ENCODE peak calls at places on chromosomes 12 and 14, in five cellular contexts. E is OCI-LY7, A is AG04450, U is cardiac fibroblast, X is NB4. Z is an unnamed sample.

GRCh38 chr12:49622501-49623141 is 740 bp upstream of the PRPF40B start:
- DNase-seq in E (peak; percentile 79), A (no peak), U (peak; percentile 22), X (peak; percentile 70), Z (no peak)

GRCh38 chr14:78135450-78135891 is 34.7 kb upstream of the NRXN3 start:
- DNase-seq in E (no peak), A (no peak), U (no peak), X (peak; percentile 65), Z (peak; percentile 40)

GRCh38 chr12:61011767-61012423 is 1248.3 kb upstream of the USP15 start:
- DNase-seq in E (no peak), A (no peak), U (no peak), X (no peak), Z (no peak)

GRCh38 chr12:25866586-25867378 is 91.7 kb upstream of the RASSF8 start:
- DNase-seq in E (no peak), A (no peak), U (no peak), X (peak; percentile 42), Z (no peak)

GRCh38 chr12:107223816-107224215 is 130.5 kb upstream of the CRY1 start:
- DNase-seq in E (no peak), A (no peak), U (no peak), X (no peak), Z (no peak)

GRCh38 chr12:31117203-31118011 is 43.7 kb downstream of the DDX11 start:
- DNase-seq in E (peak; percentile 72), A (no peak), U (peak; percentile 24), X (peak; percentile 51), Z (peak; percentile 9)

GRCh38 chr12:70584332-70584731 is 52.9 kb downstream of the PTPRB start:
- DNase-seq in E (no peak), A (no peak), U (no peak), X (no peak), Z (no peak)

GRCh38 chr12:2891240-2892053 is 756 bp downstream of the TULP3 start:
- DNase-seq in E (peak; percentile 17), A (no peak), U (peak; percentile 68), X (peak; percentile 52), Z (peak; percentile 62)

GRCh38 chr14:80304125-80304766 is 92.9 kb upstream of the DIO2 start:
- DNase-seq in E (no peak), A (no peak), U (peak; percentile 81), X (no peak), Z (no peak)

GRCh38 chr12:105986779-105987686 is 151.7 kb downstream of the NUAK1 start:
- DNase-seq in E (no peak), A (peak; percentile 58), U (peak; percentile 88), X (no peak), Z (peak; percentile 64)

GRCh38 chr12:22626429-22626828 is 1.5 kb downstream of the ETNK1 start:
- DNase-seq in E (peak; percentile 55), A (no peak), U (peak; percentile 58), X (peak; percentile 40), Z (peak; percentile 34)

GRCh38 chr14:99546230-99546879 is 57.7 kb downstream of the CCDC85C start:
- DNase-seq in E (no peak), A (no peak), U (no peak), X (no peak), Z (no peak)

GRCh38 chr14:22793976-22794375 is 21.3 kb downstream of the SLC7A7 start:
- DNase-seq in E (no peak), A (no peak), U (no peak), X (no peak), Z (no peak)

GRCh38 chr14:51328942-51329350 is 88.9 kb downstream of the TMX1 start:
- DNase-seq in E (no peak), A (no peak), U (peak; percentile 72), X (no peak), Z (no peak)

GRCh38 chr12:102702447-102703114 is 214.5 kb downstream of the PAH start:
- DNase-seq in E (peak; percentile 50), A (peak; percentile 27), U (peak; percentile 48), X (peak; percentile 71), Z (peak; percentile 55)

GRCh38 chr12:45315462-45315861 is 99.6 kb downstream of the ANO6 start:
- DNase-seq in E (no peak), A (no peak), U (peak; percentile 60), X (no peak), Z (no peak)

GRCh38 chr12:80443974-80444666 is at the start of gene PTPRQ:
- DNase-seq in E (no peak), A (no peak), U (peak; percentile 49), X (no peak), Z (no peak)

GRCh38 chr14:91258876-91259275 is 14.4 kb upstream of the GPR68 start:
- DNase-seq in E (no peak), A (no peak), U (no peak), X (no peak), Z (no peak)

GRCh38 chr14:89284368-89285058 is 132.5 kb downstream of the FOXN3 start:
- DNase-seq in E (no peak), A (no peak), U (no peak), X (no peak), Z (peak; percentile 82)

GRCh38 chr12:76346798-76347420 is 1.3 kb downstream of the BBS10 start:
- DNase-seq in E (peak; percentile 63), A (no peak), U (peak; percentile 81), X (peak; percentile 69), Z (peak; percentile 73)

GRCh38 chr12:131829351-131829794 is 1.2 kb downstream of the MMP17 start:
- DNase-seq in E (no peak), A (no peak), U (peak; percentile 20), X (peak; percentile 82), Z (no peak)
- H3K4me3 ChIP-seq in E (no peak overlapping the region), A (peak overlapping the region; percentile 76), U (peak overlapping the region; percentile 69), X (peak overlapping the region; percentile 71), Z (peak overlapping the region; percentile 39)

DNA sequence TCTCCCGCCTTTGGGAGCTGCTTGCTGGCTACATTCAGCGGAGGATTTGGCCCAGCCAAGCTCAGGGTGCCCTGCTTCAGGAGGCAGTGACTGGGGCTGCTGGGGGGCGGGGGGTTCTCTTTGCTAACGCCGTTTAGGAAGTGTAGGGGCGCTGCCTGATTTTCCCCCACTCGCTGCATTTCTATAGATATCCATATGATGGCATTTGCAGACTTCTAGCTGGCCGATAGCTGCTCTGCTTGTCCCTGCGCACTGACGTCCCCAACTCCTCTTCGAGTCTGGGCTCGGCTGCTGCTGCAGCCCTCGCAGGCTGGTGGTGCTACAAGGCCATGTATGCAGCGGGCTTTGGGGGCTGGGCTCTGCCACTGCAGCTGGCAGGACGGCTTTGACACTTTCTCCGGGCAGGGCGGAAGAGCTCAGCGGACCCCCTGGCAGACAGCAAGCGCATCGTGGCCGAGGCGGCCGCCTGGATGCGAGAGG is 3.1 kb downstream of the LRFN5 start:
- DNase-seq in E (no peak), A (no peak), U (peak; percentile 7), X (no peak), Z (peak; percentile 70)
- TF ChIP-seq CTCF in E (no peak), A (peak; percentile 45), U (no peak), X (no peak), Z (peak; percentile 63)

GRCh38 chr14:104657114-104657524 is 32.3 kb upstream of the INF2 start:
- DNase-seq in E (peak; percentile 89), A (no peak), U (no peak), X (peak; percentile 84), Z (no peak)
- H3K4me3 ChIP-seq in E (peak overlapping the region; percentile 60), A (no peak overlapping the region), U (no peak overlapping the region), X (no peak overlapping the region), Z (no peak overlapping the region)

DNA sequence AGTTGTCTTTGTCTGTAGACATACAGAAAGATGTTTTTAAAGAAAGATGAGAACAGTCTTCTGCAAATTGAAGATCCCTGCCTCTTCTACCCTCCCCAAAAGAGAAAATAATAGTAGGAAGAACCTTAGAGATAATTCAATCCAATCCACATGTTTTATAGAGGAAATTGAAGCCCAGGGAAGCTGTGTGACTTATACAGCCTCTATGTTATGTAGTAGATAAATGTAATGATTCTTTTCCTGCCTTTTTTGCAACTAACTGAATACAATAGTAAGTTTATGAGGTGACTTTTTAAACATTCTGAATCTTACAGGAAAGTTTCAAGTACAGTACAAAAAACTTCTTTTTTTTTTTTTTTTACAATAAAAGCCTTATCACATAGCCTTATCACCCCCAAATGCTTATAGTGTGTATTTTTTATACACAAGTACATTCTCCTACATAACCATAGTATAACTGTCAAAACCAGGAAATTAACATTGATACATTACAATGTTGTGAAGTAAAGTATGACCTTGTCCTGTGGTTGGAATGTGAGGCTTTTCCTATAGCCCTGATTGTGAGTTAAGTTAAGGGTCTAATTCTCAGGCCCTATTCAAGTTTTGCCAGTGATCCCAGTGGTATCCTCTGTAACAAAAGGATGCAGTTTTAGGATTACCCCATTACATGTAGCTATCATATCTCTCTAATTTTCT is 94.4 kb downstream of the FIGNL2 start:
- DNase-seq in E (no peak), A (no peak), U (no peak), X (no peak), Z (no peak)
- TF ChIP-seq CTCF in E (no peak), A (no peak), U (no peak), X (no peak), Z (no peak)

GRCh38 chr12:65784616-65785015 is 39.7 kb upstream of the HMGA2 start:
- DNase-seq in E (no peak), A (no peak), U (peak; percentile 29), X (no peak), Z (no peak)
- H3K4me3 ChIP-seq in E (no peak overlapping the region), A (no peak overlapping the region), U (no peak overlapping the region), X (no peak overlapping the region), Z (no peak overlapping the region)

GRCh38 chr12:112468041-112468440 is 49.3 kb downstream of the PTPN11 start:
- DNase-seq in E (no peak), A (no peak), U (no peak), X (no peak), Z (no peak)

DNA sequence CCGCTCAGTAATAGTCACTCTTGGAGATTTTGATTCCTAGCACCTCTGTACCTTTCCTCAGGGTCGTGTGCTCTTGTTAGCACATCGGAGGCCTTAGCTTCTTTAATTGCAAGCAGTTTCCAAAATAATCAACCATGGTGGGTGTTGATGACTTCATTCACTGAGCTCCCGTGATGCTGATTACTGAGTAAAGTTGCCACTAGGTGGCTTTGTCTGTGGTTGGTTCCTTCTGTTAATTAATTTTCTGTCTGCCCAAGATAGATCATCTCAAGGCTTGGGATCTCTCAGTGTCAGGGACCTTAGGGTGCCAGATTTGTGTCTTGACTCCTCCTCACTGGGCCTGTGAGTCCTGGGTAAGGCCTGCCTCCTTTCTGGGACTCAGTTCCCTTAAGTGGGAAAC is 54.3 kb downstream of the PTPN11 start:
- DNase-seq in E (peak; percentile 6), A (no peak), U (peak; percentile 10), X (peak; percentile 48), Z (no peak)
- TF ChIP-seq CTCF in E (peak; percentile 66), A (no peak), U (no peak), X (peak; percentile 53), Z (peak; percentile 22)

Z was measured in astrocyte of the spinal cord.